ENCODE peak calls at places on chromosomes 4 and X, in ten cellular contexts. One of them, this sample, is unnamed.

GRCh38 chrX:123835661-123836371 is 24.0 kb upstream of the XIAP start:
- DNase-seq in BJ: no peak
- DNase-seq in fibroblast of pulmonary artery: peak
- DNase-seq in GM12865: no peak
- DNase-seq in GM13977: no peak
- DNase-seq in fibroblast of the aortic adventitia: peak
- DNase-seq in brain microvascular endothelial cell: peak
- DNase-seq in IMR-90: peak
- DNase-seq in OCI-LY7: no peak
- DNase-seq in GM23338: no peak
- DNase-seq in this sample: no peak

GRCh38 chrX:1411331-1411730 is 19.4 kb upstream of the SLC25A6 start:
- DNase-seq in BJ: no peak
- DNase-seq in fibroblast of pulmonary artery: no peak
- DNase-seq in GM12865: no peak
- DNase-seq in GM13977: no peak
- DNase-seq in fibroblast of the aortic adventitia: no peak
- DNase-seq in brain microvascular endothelial cell: no peak
- DNase-seq in IMR-90: no peak
- DNase-seq in OCI-LY7: no peak
- DNase-seq in GM23338: no peak
- DNase-seq in this sample: peak

GRCh38 chr4:170005472-170005871 is 20.7 kb downstream of the MFAP3L start:
- DNase-seq in BJ: no peak
- DNase-seq in fibroblast of pulmonary artery: no peak
- DNase-seq in GM12865: no peak
- DNase-seq in GM13977: no peak
- DNase-seq in fibroblast of the aortic adventitia: no peak
- DNase-seq in brain microvascular endothelial cell: no peak
- DNase-seq in IMR-90: no peak
- DNase-seq in OCI-LY7: no peak
- DNase-seq in GM23338: no peak
- DNase-seq in this sample: no peak

GRCh38 chrX:75038925-75039324 is 113.7 kb upstream of the NEXMIF start:
- DNase-seq in BJ: no peak
- DNase-seq in fibroblast of pulmonary artery: peak
- DNase-seq in GM12865: peak
- DNase-seq in GM13977: no peak
- DNase-seq in fibroblast of the aortic adventitia: peak
- DNase-seq in brain microvascular endothelial cell: peak
- DNase-seq in IMR-90: peak
- DNase-seq in OCI-LY7: peak
- DNase-seq in GM23338: peak
- DNase-seq in this sample: peak

GRCh38 chrX:129981207-129981553 is 1.3 kb upstream of the BCORL1 start:
- DNase-seq in BJ: no peak
- DNase-seq in fibroblast of pulmonary artery: no peak
- DNase-seq in GM12865: no peak
- DNase-seq in GM13977: no peak
- DNase-seq in fibroblast of the aortic adventitia: no peak
- DNase-seq in brain microvascular endothelial cell: no peak
- DNase-seq in IMR-90: no peak
- DNase-seq in OCI-LY7: no peak
- DNase-seq in GM23338: no peak
- DNase-seq in this sample: no peak

GRCh38 chr4:146647615-146648383 is 9.1 kb downstream of the POU4F2 start:
- DNase-seq in BJ: no peak
- DNase-seq in fibroblast of pulmonary artery: no peak
- DNase-seq in GM12865: no peak
- DNase-seq in GM13977: no peak
- DNase-seq in fibroblast of the aortic adventitia: no peak
- DNase-seq in brain microvascular endothelial cell: no peak
- DNase-seq in IMR-90: no peak
- DNase-seq in OCI-LY7: no peak
- DNase-seq in GM23338: peak
- DNase-seq in this sample: no peak

GRCh38 chr4:173119818-173120217 is 48.8 kb upstream of the GALNT7 start:
- DNase-seq in BJ: no peak
- DNase-seq in fibroblast of pulmonary artery: no peak
- DNase-seq in GM12865: no peak
- DNase-seq in GM13977: no peak
- DNase-seq in fibroblast of the aortic adventitia: no peak
- DNase-seq in brain microvascular endothelial cell: no peak
- DNase-seq in IMR-90: no peak
- DNase-seq in OCI-LY7: no peak
- DNase-seq in GM23338: no peak
- DNase-seq in this sample: no peak

GRCh38 chrX:35841872-35842271 is 43.7 kb downstream of the MAGEB16 start:
- DNase-seq in BJ: no peak
- DNase-seq in fibroblast of pulmonary artery: no peak
- DNase-seq in GM12865: no peak
- DNase-seq in GM13977: no peak
- DNase-seq in fibroblast of the aortic adventitia: no peak
- DNase-seq in brain microvascular endothelial cell: no peak
- DNase-seq in IMR-90: no peak
- DNase-seq in OCI-LY7: no peak
- DNase-seq in GM23338: no peak
- DNase-seq in this sample: no peak

GRCh38 chr4:30770049-30770549 is 49.9 kb downstream of the PCDH7 start:
- DNase-seq in BJ: no peak
- DNase-seq in fibroblast of pulmonary artery: peak
- DNase-seq in GM12865: no peak
- DNase-seq in GM13977: no peak
- DNase-seq in fibroblast of the aortic adventitia: peak
- DNase-seq in brain microvascular endothelial cell: no peak
- DNase-seq in IMR-90: peak
- DNase-seq in OCI-LY7: no peak
- DNase-seq in GM23338: no peak
- DNase-seq in this sample: no peak

GRCh38 chr4:112517067-112517588 is 1.1 kb upstream of the NEUROG2 start:
- DNase-seq in BJ: no peak
- DNase-seq in fibroblast of pulmonary artery: no peak
- DNase-seq in GM12865: peak
- DNase-seq in GM13977: peak
- DNase-seq in fibroblast of the aortic adventitia: no peak
- DNase-seq in brain microvascular endothelial cell: no peak
- DNase-seq in IMR-90: no peak
- DNase-seq in OCI-LY7: peak
- DNase-seq in GM23338: peak
- DNase-seq in this sample: peak

GRCh38 chrX:114162068-114162735 is 421.7 kb upstream of the HTR2C start:
- DNase-seq in BJ: no peak
- DNase-seq in fibroblast of pulmonary artery: no peak
- DNase-seq in GM12865: peak
- DNase-seq in GM13977: no peak
- DNase-seq in fibroblast of the aortic adventitia: no peak
- DNase-seq in brain microvascular endothelial cell: no peak
- DNase-seq in IMR-90: no peak
- DNase-seq in OCI-LY7: no peak
- DNase-seq in GM23338: peak
- DNase-seq in this sample: no peak

GRCh38 chr4:186775867-186776266 is 52.2 kb upstream of the FAT1 start:
- DNase-seq in BJ: no peak
- DNase-seq in fibroblast of pulmonary artery: no peak
- DNase-seq in GM12865: no peak
- DNase-seq in GM13977: no peak
- DNase-seq in fibroblast of the aortic adventitia: no peak
- DNase-seq in brain microvascular endothelial cell: no peak
- DNase-seq in IMR-90: peak
- DNase-seq in OCI-LY7: no peak
- DNase-seq in GM23338: no peak
- DNase-seq in this sample: no peak

GRCh38 chrX:41516995-41517660 is 70.0 kb downstream of the NYX start:
- DNase-seq in BJ: no peak
- DNase-seq in fibroblast of pulmonary artery: no peak
- DNase-seq in GM12865: no peak
- DNase-seq in GM13977: no peak
- DNase-seq in fibroblast of the aortic adventitia: no peak
- DNase-seq in brain microvascular endothelial cell: no peak
- DNase-seq in IMR-90: no peak
- DNase-seq in OCI-LY7: no peak
- DNase-seq in GM23338: peak
- DNase-seq in this sample: no peak

GRCh38 chr4:82555279-82555678 is 6.5 kb downstream of the TMEM150C start:
- DNase-seq in BJ: no peak
- DNase-seq in fibroblast of pulmonary artery: peak
- DNase-seq in GM12865: no peak
- DNase-seq in GM13977: no peak
- DNase-seq in fibroblast of the aortic adventitia: no peak
- DNase-seq in brain microvascular endothelial cell: no peak
- DNase-seq in IMR-90: no peak
- DNase-seq in OCI-LY7: peak
- DNase-seq in GM23338: peak
- DNase-seq in this sample: no peak

GRCh38 chr4:161555689-161556660 is 607.8 kb downstream of the FSTL5 start:
- DNase-seq in BJ: no peak
- DNase-seq in fibroblast of pulmonary artery: peak
- DNase-seq in GM12865: peak
- DNase-seq in GM13977: peak
- DNase-seq in fibroblast of the aortic adventitia: no peak
- DNase-seq in brain microvascular endothelial cell: peak
- DNase-seq in IMR-90: peak
- DNase-seq in OCI-LY7: no peak
- DNase-seq in GM23338: no peak
- DNase-seq in this sample: peak
- TF ChIP-seq CTCF in BJ: no peak
- TF ChIP-seq CTCF in fibroblast of pulmonary artery: no peak
- TF ChIP-seq CTCF in GM12865: no peak
- TF ChIP-seq CTCF in GM13977: no peak
- TF ChIP-seq CTCF in fibroblast of the aortic adventitia: no peak
- TF ChIP-seq CTCF in brain microvascular endothelial cell: no peak
- TF ChIP-seq CTCF in IMR-90: no peak
- TF ChIP-seq CTCF in OCI-LY7: no peak
- TF ChIP-seq CTCF in GM23338: no peak
- TF ChIP-seq CTCF in this sample: no peak

GRCh38 chr4:2066011-2066551 is 7.0 kb downstream of the NAT8L start:
- DNase-seq in BJ: no peak
- DNase-seq in fibroblast of pulmonary artery: no peak
- DNase-seq in GM12865: no peak
- DNase-seq in GM13977: peak
- DNase-seq in fibroblast of the aortic adventitia: no peak
- DNase-seq in brain microvascular endothelial cell: no peak
- DNase-seq in IMR-90: no peak
- DNase-seq in OCI-LY7: no peak
- DNase-seq in GM23338: no peak
- DNase-seq in this sample: no peak
- TF ChIP-seq CTCF in BJ: no peak
- TF ChIP-seq CTCF in fibroblast of pulmonary artery: no peak
- TF ChIP-seq CTCF in GM12865: no peak
- TF ChIP-seq CTCF in GM13977: no peak
- TF ChIP-seq CTCF in fibroblast of the aortic adventitia: no peak
- TF ChIP-seq CTCF in brain microvascular endothelial cell: no peak
- TF ChIP-seq CTCF in IMR-90: no peak
- TF ChIP-seq CTCF in OCI-LY7: no peak
- TF ChIP-seq CTCF in GM23338: no peak
- TF ChIP-seq CTCF in this sample: no peak

GRCh38 chr4:154506253-154506652 is 14.7 kb upstream of the DCHS2 start:
- DNase-seq in BJ: no peak
- DNase-seq in fibroblast of pulmonary artery: peak
- DNase-seq in GM12865: peak
- DNase-seq in GM13977: no peak
- DNase-seq in fibroblast of the aortic adventitia: peak
- DNase-seq in brain microvascular endothelial cell: peak
- DNase-seq in IMR-90: peak
- DNase-seq in OCI-LY7: peak
- DNase-seq in GM23338: peak
- DNase-seq in this sample: no peak
- TF ChIP-seq CTCF in BJ: peak
- TF ChIP-seq CTCF in fibroblast of pulmonary artery: peak
- TF ChIP-seq CTCF in GM12865: peak
- TF ChIP-seq CTCF in GM13977: peak
- TF ChIP-seq CTCF in fibroblast of the aortic adventitia: peak
- TF ChIP-seq CTCF in brain microvascular endothelial cell: peak
- TF ChIP-seq CTCF in IMR-90: peak
- TF ChIP-seq CTCF in OCI-LY7: peak
- TF ChIP-seq CTCF in GM23338: peak
- TF ChIP-seq CTCF in this sample: peak

GRCh38 chrX:15686818-15687685 is 22.4 kb upstream of the CLTRN start:
- DNase-seq in BJ: no peak
- DNase-seq in fibroblast of pulmonary artery: peak
- DNase-seq in GM12865: peak
- DNase-seq in GM13977: peak
- DNase-seq in fibroblast of the aortic adventitia: peak
- DNase-seq in brain microvascular endothelial cell: peak
- DNase-seq in IMR-90: peak
- DNase-seq in OCI-LY7: peak
- DNase-seq in GM23338: peak
- DNase-seq in this sample: peak
- TF ChIP-seq CTCF in BJ: peak
- TF ChIP-seq CTCF in fibroblast of pulmonary artery: peak
- TF ChIP-seq CTCF in GM12865: peak
- TF ChIP-seq CTCF in GM13977: peak
- TF ChIP-seq CTCF in fibroblast of the aortic adventitia: peak
- TF ChIP-seq CTCF in brain microvascular endothelial cell: peak
- TF ChIP-seq CTCF in IMR-90: peak
- TF ChIP-seq CTCF in OCI-LY7: peak
- TF ChIP-seq CTCF in GM23338: peak
- TF ChIP-seq CTCF in this sample: peak

This sample was measured in GM13976.